ENCODE peak calls at places on chromosome 2, in six cellular contexts. One of them, this sample, is unnamed.

GRCh38 chr2:169806586-169806985 is 7.9 kb downstream of the SSB start:
- DNase-seq in fibroblast of mammary gland: peak
- DNase-seq in heart right ventricle: no peak
- DNase-seq in hepatocyte: no peak
- DNase-seq in dorsolateral prefrontal cortex: no peak
- DNase-seq in left ventricle myocardium inferior: no peak
- DNase-seq in this sample: no peak

GRCh38 chr2:177093384-177093783 is 119.2 kb upstream of the HNRNPA3 start:
- DNase-seq in fibroblast of mammary gland: peak
- DNase-seq in heart right ventricle: no peak
- DNase-seq in dorsolateral prefrontal cortex: no peak
- DNase-seq in left ventricle myocardium inferior: no peak
- DNase-seq in hepatocyte: no peak
- DNase-seq in this sample: no peak

GRCh38 chr2:198776616-198777406 is 680.9 kb downstream of the SATB2 start:
- DNase-seq in fibroblast of mammary gland: no peak
- DNase-seq in hepatocyte: no peak
- DNase-seq in left ventricle myocardium inferior: no peak
- DNase-seq in heart right ventricle: no peak
- DNase-seq in dorsolateral prefrontal cortex: no peak
- DNase-seq in this sample: no peak

GRCh38 chr2:29206941-29207340 is 91.7 kb downstream of the CLIP4 start:
- DNase-seq in dorsolateral prefrontal cortex: no peak
- DNase-seq in left ventricle myocardium inferior: no peak
- DNase-seq in hepatocyte: no peak
- DNase-seq in fibroblast of mammary gland: no peak
- DNase-seq in heart right ventricle: no peak
- DNase-seq in this sample: no peak

GRCh38 chr2:170847716-170848115 is 31.0 kb downstream of the GAD1 start:
- DNase-seq in dorsolateral prefrontal cortex: no peak
- DNase-seq in hepatocyte: no peak
- DNase-seq in fibroblast of mammary gland: peak
- DNase-seq in heart right ventricle: no peak
- DNase-seq in left ventricle myocardium inferior: no peak
- DNase-seq in this sample: no peak

GRCh38 chr2:127673304-127674069 is 1.8 kb downstream of the LIMS2 start:
- DNase-seq in fibroblast of mammary gland: no peak
- DNase-seq in left ventricle myocardium inferior: no peak
- DNase-seq in heart right ventricle: peak
- DNase-seq in dorsolateral prefrontal cortex: no peak
- DNase-seq in hepatocyte: peak
- DNase-seq in this sample: no peak

GRCh38 chr2:85308201-85308600 is 19.6 kb downstream of the TGOLN2 start:
- DNase-seq in left ventricle myocardium inferior: no peak
- DNase-seq in dorsolateral prefrontal cortex: no peak
- DNase-seq in fibroblast of mammary gland: no peak
- DNase-seq in hepatocyte: no peak
- DNase-seq in heart right ventricle: no peak
- DNase-seq in this sample: no peak

GRCh38 chr2:160989778-160990177 is 170.4 kb upstream of the TANK start:
- DNase-seq in hepatocyte: no peak
- DNase-seq in dorsolateral prefrontal cortex: no peak
- DNase-seq in fibroblast of mammary gland: no peak
- DNase-seq in left ventricle myocardium inferior: no peak
- DNase-seq in heart right ventricle: no peak
- DNase-seq in this sample: no peak

GRCh38 chr2:19649785-19650380 is 251.9 kb downstream of the TTC32 start:
- DNase-seq in heart right ventricle: no peak
- DNase-seq in hepatocyte: peak
- DNase-seq in dorsolateral prefrontal cortex: no peak
- DNase-seq in left ventricle myocardium inferior: no peak
- DNase-seq in fibroblast of mammary gland: peak
- DNase-seq in this sample: peak

GRCh38 chr2:161257123-161257952 is 50.9 kb upstream of the PSMD14 start:
- DNase-seq in left ventricle myocardium inferior: no peak
- DNase-seq in dorsolateral prefrontal cortex: no peak
- DNase-seq in fibroblast of mammary gland: no peak
- DNase-seq in heart right ventricle: no peak
- DNase-seq in hepatocyte: no peak
- DNase-seq in this sample: no peak

GRCh38 chr2:235264121-235264493 is 229.7 kb upstream of the AGAP1 start:
- DNase-seq in heart right ventricle: no peak
- DNase-seq in left ventricle myocardium inferior: no peak
- DNase-seq in hepatocyte: no peak
- DNase-seq in fibroblast of mammary gland: no peak
- DNase-seq in dorsolateral prefrontal cortex: no peak
- DNase-seq in this sample: no peak

GRCh38 chr2:197254776-197255521 is 55.6 kb downstream of the ANKRD44 start:
- DNase-seq in left ventricle myocardium inferior: no peak
- DNase-seq in heart right ventricle: no peak
- DNase-seq in fibroblast of mammary gland: no peak
- DNase-seq in hepatocyte: no peak
- DNase-seq in dorsolateral prefrontal cortex: no peak
- DNase-seq in this sample: no peak

GRCh38 chr2:197256771-197257170 is 53.8 kb downstream of the ANKRD44 start:
- DNase-seq in dorsolateral prefrontal cortex: no peak
- DNase-seq in fibroblast of mammary gland: no peak
- DNase-seq in hepatocyte: no peak
- DNase-seq in heart right ventricle: no peak
- DNase-seq in left ventricle myocardium inferior: no peak
- DNase-seq in this sample: no peak

GRCh38 chr2:197258580-197258979 is 52.0 kb downstream of the ANKRD44 start:
- DNase-seq in fibroblast of mammary gland: peak
- DNase-seq in left ventricle myocardium inferior: no peak
- DNase-seq in heart right ventricle: no peak
- DNase-seq in hepatocyte: no peak
- DNase-seq in dorsolateral prefrontal cortex: no peak
- DNase-seq in this sample: no peak

GRCh38 chr2:197256021-197256420 is 54.6 kb downstream of the ANKRD44 start:
- DNase-seq in hepatocyte: no peak
- DNase-seq in fibroblast of mammary gland: no peak
- DNase-seq in left ventricle myocardium inferior: no peak
- DNase-seq in dorsolateral prefrontal cortex: no peak
- DNase-seq in heart right ventricle: no peak
- DNase-seq in this sample: no peak

GRCh38 chr2:197255550-197255949 is 55.0 kb downstream of the ANKRD44 start:
- DNase-seq in fibroblast of mammary gland: no peak
- DNase-seq in left ventricle myocardium inferior: peak
- DNase-seq in hepatocyte: peak
- DNase-seq in heart right ventricle: peak
- DNase-seq in dorsolateral prefrontal cortex: peak
- DNase-seq in this sample: no peak
- H3K4me3 ChIP-seq in fibroblast of mammary gland: no peak
- H3K4me3 ChIP-seq in left ventricle myocardium inferior: peak
- H3K4me3 ChIP-seq in hepatocyte: no peak
- H3K4me3 ChIP-seq in heart right ventricle: no peak
- H3K4me3 ChIP-seq in dorsolateral prefrontal cortex: peak
- H3K4me3 ChIP-seq in this sample: peak

DNA sequence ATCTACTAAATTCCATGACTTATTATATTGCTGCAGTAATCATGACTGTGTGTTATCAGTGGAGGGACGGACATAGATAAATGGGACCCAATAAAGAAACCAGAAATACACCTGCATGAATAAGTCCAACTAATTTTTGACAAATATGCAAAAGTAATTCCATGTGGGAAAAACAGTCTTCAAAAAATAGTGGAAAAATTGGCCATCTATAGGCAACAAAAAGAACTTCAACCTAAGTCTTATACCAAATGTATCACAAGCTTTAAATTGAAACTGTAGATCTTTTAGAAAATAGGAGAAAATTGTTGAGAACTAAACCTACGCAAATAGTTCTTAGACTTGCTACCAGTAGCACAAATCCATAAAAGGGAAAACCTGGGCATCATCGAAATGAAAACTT is 376.2 kb downstream of the NCKAP5 start:
- DNase-seq in left ventricle myocardium inferior: no peak
- DNase-seq in heart right ventricle: no peak
- DNase-seq in hepatocyte: no peak
- DNase-seq in fibroblast of mammary gland: no peak
- DNase-seq in dorsolateral prefrontal cortex: no peak
- DNase-seq in this sample: no peak
- TF ChIP-seq CTCF in left ventricle myocardium inferior: no peak
- TF ChIP-seq CTCF in heart right ventricle: no peak
- TF ChIP-seq CTCF in hepatocyte: no peak
- TF ChIP-seq CTCF in fibroblast of mammary gland: peak
- TF ChIP-seq CTCF in dorsolateral prefrontal cortex: no peak
- TF ChIP-seq CTCF in this sample: peak

GRCh38 chr2:7097353-7097895 is 180.2 kb downstream of the RNF144A start:
- DNase-seq in heart right ventricle: peak
- DNase-seq in left ventricle myocardium inferior: peak
- DNase-seq in hepatocyte: peak
- DNase-seq in fibroblast of mammary gland: peak
- DNase-seq in dorsolateral prefrontal cortex: peak
- DNase-seq in this sample: peak
- H3K4me3 ChIP-seq in heart right ventricle: no peak
- H3K4me3 ChIP-seq in left ventricle myocardium inferior: peak
- H3K4me3 ChIP-seq in hepatocyte: no peak
- H3K4me3 ChIP-seq in fibroblast of mammary gland: no peak
- H3K4me3 ChIP-seq in dorsolateral prefrontal cortex: peak
- H3K4me3 ChIP-seq in this sample: no peak

DNA sequence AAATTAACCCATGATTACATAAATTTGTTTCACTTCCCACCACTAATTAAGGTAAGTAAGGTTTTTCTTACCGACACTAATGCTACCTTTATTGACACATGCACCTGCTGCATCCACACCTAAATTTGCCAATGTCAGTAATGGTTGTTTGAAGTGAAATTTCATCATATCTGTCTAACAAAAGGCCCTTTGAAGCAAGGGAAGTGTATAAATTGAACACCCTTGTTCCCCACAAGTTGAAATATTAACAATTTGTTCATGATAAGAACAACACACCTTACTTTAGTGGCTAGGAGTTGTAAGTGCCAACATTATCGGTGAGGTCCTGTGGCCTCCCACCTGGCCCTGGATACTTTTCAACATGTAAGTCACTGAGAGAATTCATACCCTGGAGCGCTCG is 116.3 kb upstream of the CDCA7 start:
- DNase-seq in fibroblast of mammary gland: no peak
- DNase-seq in dorsolateral prefrontal cortex: no peak
- DNase-seq in left ventricle myocardium inferior: no peak
- DNase-seq in heart right ventricle: no peak
- DNase-seq in hepatocyte: no peak
- DNase-seq in this sample: no peak
- TF ChIP-seq CTCF in fibroblast of mammary gland: no peak
- TF ChIP-seq CTCF in dorsolateral prefrontal cortex: no peak
- TF ChIP-seq CTCF in left ventricle myocardium inferior: no peak
- TF ChIP-seq CTCF in heart right ventricle: no peak
- TF ChIP-seq CTCF in hepatocyte: no peak
- TF ChIP-seq CTCF in this sample: no peak

GRCh38 chr2:119311371-119311770 is 55.3 kb downstream of the C2orf76 start:
- DNase-seq in dorsolateral prefrontal cortex: no peak
- DNase-seq in left ventricle myocardium inferior: no peak
- DNase-seq in fibroblast of mammary gland: no peak
- DNase-seq in heart right ventricle: no peak
- DNase-seq in hepatocyte: no peak
- DNase-seq in this sample: no peak
- H3K4me3 ChIP-seq in dorsolateral prefrontal cortex: no peak
- H3K4me3 ChIP-seq in left ventricle myocardium inferior: no peak
- H3K4me3 ChIP-seq in fibroblast of mammary gland: no peak
- H3K4me3 ChIP-seq in heart right ventricle: no peak
- H3K4me3 ChIP-seq in hepatocyte: no peak
- H3K4me3 ChIP-seq in this sample: no peak

DNA sequence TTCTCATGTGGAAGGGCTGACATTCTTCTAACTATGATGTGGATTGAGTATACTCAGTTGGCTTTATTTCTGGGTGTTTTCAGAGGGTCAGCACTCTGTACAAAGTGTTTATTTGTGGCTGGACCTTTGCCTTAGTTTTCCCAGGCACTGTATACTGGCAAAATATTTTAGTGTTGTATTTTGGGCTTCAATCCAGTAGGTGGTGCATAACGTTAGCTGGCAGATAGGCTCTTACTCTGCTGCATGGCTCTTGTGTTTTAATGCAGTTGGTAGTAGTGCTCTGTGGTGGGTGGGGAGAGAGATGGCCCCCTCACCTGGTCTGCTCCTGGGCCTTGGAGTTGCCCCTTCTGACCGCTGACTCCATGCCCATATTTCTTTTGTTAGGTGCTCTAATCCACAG is 75.6 kb upstream of the REG3A start:
- DNase-seq in heart right ventricle: no peak
- DNase-seq in dorsolateral prefrontal cortex: no peak
- DNase-seq in left ventricle myocardium inferior: no peak
- DNase-seq in fibroblast of mammary gland: no peak
- DNase-seq in hepatocyte: no peak
- DNase-seq in this sample: no peak
- TF ChIP-seq CTCF in heart right ventricle: no peak
- TF ChIP-seq CTCF in dorsolateral prefrontal cortex: no peak
- TF ChIP-seq CTCF in left ventricle myocardium inferior: no peak
- TF ChIP-seq CTCF in fibroblast of mammary gland: no peak
- TF ChIP-seq CTCF in hepatocyte: peak
- TF ChIP-seq CTCF in this sample: no peak

GRCh38 chr2:174124171-174124570 is 124.2 kb downstream of the OLA1 start:
- DNase-seq in fibroblast of mammary gland: no peak
- DNase-seq in hepatocyte: no peak
- DNase-seq in left ventricle myocardium inferior: no peak
- DNase-seq in heart right ventricle: no peak
- DNase-seq in dorsolateral prefrontal cortex: no peak
- DNase-seq in this sample: no peak
- H3K4me3 ChIP-seq in fibroblast of mammary gland: no peak
- H3K4me3 ChIP-seq in hepatocyte: no peak
- H3K4me3 ChIP-seq in left ventricle myocardium inferior: no peak
- H3K4me3 ChIP-seq in heart right ventricle: no peak
- H3K4me3 ChIP-seq in dorsolateral prefrontal cortex: no peak
- H3K4me3 ChIP-seq in this sample: no peak

GRCh38 chr2:8107979-8108378 is 573.9 kb upstream of the ID2 start:
- DNase-seq in dorsolateral prefrontal cortex: no peak
- DNase-seq in heart right ventricle: no peak
- DNase-seq in fibroblast of mammary gland: no peak
- DNase-seq in hepatocyte: no peak
- DNase-seq in left ventricle myocardium inferior: no peak
- DNase-seq in this sample: no peak
- TF ChIP-seq CTCF in dorsolateral prefrontal cortex: no peak
- TF ChIP-seq CTCF in heart right ventricle: no peak
- TF ChIP-seq CTCF in fibroblast of mammary gland: no peak
- TF ChIP-seq CTCF in hepatocyte: no peak
- TF ChIP-seq CTCF in left ventricle myocardium inferior: no peak
- TF ChIP-seq CTCF in this sample: no peak

DNA sequence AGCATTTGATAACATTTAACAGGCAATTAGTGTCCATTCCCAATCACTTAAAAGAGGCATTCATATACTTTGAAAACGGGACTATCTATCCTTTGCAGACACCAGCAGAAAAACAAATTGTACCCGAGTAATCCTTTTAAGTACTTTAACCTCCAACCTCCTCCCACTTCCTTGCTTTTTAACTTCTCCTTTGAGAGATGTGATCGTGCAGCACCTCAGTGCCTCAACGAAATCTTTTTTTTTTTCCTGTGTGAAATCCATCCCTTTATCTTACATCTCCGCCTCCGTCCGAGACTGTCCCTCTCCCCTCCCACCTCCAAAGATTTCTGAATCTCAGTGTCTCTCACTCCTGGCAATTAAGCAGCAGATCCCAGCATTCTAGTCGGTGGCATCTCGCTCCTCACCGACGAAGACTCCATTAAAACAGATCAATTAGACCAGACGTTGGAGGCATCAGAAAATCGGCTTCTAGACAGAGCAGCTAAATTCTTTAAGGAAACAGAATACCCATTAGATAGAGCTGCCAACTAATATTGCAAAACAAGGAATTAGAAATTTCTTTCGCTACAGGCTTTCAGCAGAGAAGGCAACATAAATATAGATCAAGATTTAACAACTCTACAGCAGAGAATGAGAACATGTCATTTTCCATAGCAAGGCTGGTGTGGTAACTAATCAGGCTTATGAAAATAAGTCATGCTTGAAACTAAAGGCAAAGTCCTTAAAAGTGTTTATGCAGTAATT is 1.9 kb upstream of the TMEFF2 start:
- DNase-seq in hepatocyte: no peak
- DNase-seq in heart right ventricle: no peak
- DNase-seq in left ventricle myocardium inferior: no peak
- DNase-seq in dorsolateral prefrontal cortex: no peak
- DNase-seq in fibroblast of mammary gland: no peak
- DNase-seq in this sample: no peak
- H3K4me3 ChIP-seq in hepatocyte: peak
- H3K4me3 ChIP-seq in heart right ventricle: peak
- H3K4me3 ChIP-seq in left ventricle myocardium inferior: peak
- H3K4me3 ChIP-seq in dorsolateral prefrontal cortex: peak
- H3K4me3 ChIP-seq in fibroblast of mammary gland: peak
- H3K4me3 ChIP-seq in this sample: peak